ENCODE peak calls at places on chromosome 9, in ten cellular contexts. Q is IMR-90; U is brain microvascular endothelial cell; D is PC-3; V is nephron progenitor cell; E is activated naive CD8-positive, alpha-beta T cell treated with anti-CD3 and anti-CD28 coated beads, Interleukin-2, amount 50 U/mL, for 24 hours; G is activated CD4-positive, CD25-positive, alpha-beta regulatory T cell treated with anti-CD3 and anti-CD28 coated beads, Interleukin-2, amount 50 U/mL, for 16 hours; F is activated T-helper 1 cell treated with Interleukin-2 at 50 U/mL for 16 hours; X is ovary; M is activated T-cell treated with anti-CD3 and anti-CD28 coated beads for 1 hour. N is an unnamed sample.

GRCh38 chr9:133707761-133708122 is 30.4 kb downstream of the SARDH start:
- DNase-seq in M (no peak), G (no peak), V (peak), U (no peak), E (no peak), D (no peak), X (peak), Q (no peak), F (no peak), N (no peak)

GRCh38 chr9:126514037-126514821 is 99.5 kb upstream of the LMX1B start:
- DNase-seq in V (peak), X (peak), M (peak), U (peak), F (peak), G (no peak), E (peak), D (peak), Q (peak), N (peak)

GRCh38 chr9:92725726-92726125 is 38.9 kb downstream of the BICD2 start:
- DNase-seq in D (no peak), M (no peak), F (no peak), V (no peak), X (no peak), Q (no peak), E (no peak), U (no peak), G (no peak), N (no peak)

GRCh38 chr9:93300175-93300572 is 116.2 kb downstream of the WNK2 start:
- DNase-seq in G (no peak), X (no peak), V (no peak), E (no peak), D (no peak), F (no peak), U (no peak), M (no peak), Q (no peak), N (no peak)

GRCh38 chr9:70510157-70510770 is 95.8 kb upstream of the KLF9 start:
- DNase-seq in V (peak), E (peak), X (peak), U (no peak), Q (no peak), F (no peak), D (no peak), G (no peak), M (no peak), N (peak)

GRCh38 chr9:113875917-113876805 is at the start of gene ZNF618:
- DNase-seq in U (no peak), M (peak), X (peak), D (peak), G (no peak), Q (no peak), V (peak), E (peak), F (peak), N (peak)

GRCh38 chr9:12884736-12885395 is 110.0 kb downstream of the LURAP1L start:
- DNase-seq in D (peak), G (no peak), Q (peak), E (no peak), X (no peak), U (peak), V (no peak), F (no peak), M (no peak), N (no peak)

GRCh38 chr9:75812139-75812538 is 78.3 kb upstream of the PCSK5 start:
- DNase-seq in X (no peak), U (no peak), M (no peak), F (no peak), V (no peak), E (no peak), D (no peak), G (no peak), Q (no peak), N (no peak)

GRCh38 chr9:27365977-27366376 is 69.0 kb upstream of the EQTN start:
- DNase-seq in F (no peak), G (no peak), Q (no peak), V (no peak), U (peak), M (no peak), D (no peak), X (no peak), E (peak), N (no peak)

GRCh38 chr9:131714161-131714646 is 25.7 kb downstream of the RAPGEF1 start:
- DNase-seq in X (peak), G (no peak), V (no peak), F (no peak), Q (peak), M (no peak), E (no peak), U (peak), D (peak), N (peak)

GRCh38 chr9:99052849-99053715 is 51.8 kb upstream of the TGFBR1 start:
- DNase-seq in U (no peak), X (no peak), F (no peak), Q (no peak), V (no peak), D (no peak), G (no peak), M (no peak), E (no peak), N (no peak)

N was measured in heart right ventricle.